ENCODE peak calls at places on chromosomes 7 and 10, in five cellular contexts. V is right atrium auricular region, U is astrocyte, K is PC-3, A is hepatocyte. Q is an unnamed sample.

GRCh38 chr7:80977751-80978150 is 58.9 kb upstream of the SEMA3C start:
- DNase-seq in U (no peak), A (no peak), V (no peak), K (no peak), Q (no peak)

GRCh38 chr10:87931836-87932230 is 68.4 kb downstream of the PTEN start:
- DNase-seq in V (no peak), A (no peak), U (peak; percentile 31), K (no peak), Q (peak; percentile 66)

GRCh38 chr7:81662531-81662930 is 107.3 kb downstream of the HGF start:
- DNase-seq in U (no peak), K (no peak), A (no peak), V (no peak), Q (no peak)

GRCh38 chr10:119337223-119337622 is 129.9 kb downstream of the GRK5 start:
- DNase-seq in U (no peak), A (no peak), K (no peak), V (no peak), Q (no peak)

GRCh38 chr7:5139998-5140397 is 50.0 kb upstream of the WIPI2 start:
- DNase-seq in V (no peak), K (peak; percentile 22), A (peak; percentile 21), U (no peak), Q (no peak)

GRCh38 chr7:98206451-98207330 is 4.5 kb upstream of the BHLHA15 start:
- DNase-seq in V (no peak), K (no peak), A (no peak), U (no peak), Q (no peak)

GRCh38 chr7:88127637-88128290 is 92.1 kb downstream of the SRI start:
- DNase-seq in K (no peak), U (no peak), A (no peak), V (no peak), Q (no peak)

GRCh38 chr7:158093156-158093796 is 494.3 kb downstream of the PTPRN2 start:
- DNase-seq in K (no peak), A (no peak), U (no peak), V (no peak), Q (no peak)

GRCh38 chr7:95319570-95319969 is 4.8 kb downstream of the PON1 start:
- DNase-seq in V (no peak), A (no peak), U (no peak), K (no peak), Q (no peak)

GRCh38 chr10:7161484-7162283 is 249.2 kb downstream of the SFMBT2 start:
- DNase-seq in A (no peak), V (peak; percentile 76), U (peak; percentile 23), K (no peak), Q (no peak)

GRCh38 chr7:69652947-69653701 is 54.8 kb downstream of the AUTS2 start:
- DNase-seq in U (no peak), A (no peak), V (no peak), K (no peak), Q (no peak)

GRCh38 chr7:79593819-79594218 is 140.4 kb upstream of the MAGI2 start:
- DNase-seq in U (no peak), A (no peak), V (no peak), K (peak; percentile 27), Q (no peak)

GRCh38 chr7:99707096-99707495 is 27.3 kb upstream of the CYP3A5 start:
- DNase-seq in K (no peak), U (peak; percentile 31), V (no peak), A (no peak), Q (peak; percentile 34)

GRCh38 chr7:191105-192034 is 1.0 kb upstream of the FAM20C start:
- DNase-seq in A (peak; percentile 68), K (peak; percentile 53), V (peak; percentile 81), U (peak; percentile 93), Q (peak; percentile 75)

GRCh38 chr7:55533050-55533728 is 39.1 kb downstream of the VOPP1 start:
- DNase-seq in K (peak; percentile 49), U (peak; percentile 71), V (no peak), A (no peak), Q (peak; percentile 90)
- H3K27ac ChIP-seq in K (peak overlapping the region; percentile 29), U (peak overlapping the region; percentile 51), V (no peak overlapping the region), A (no peak overlapping the region), Q (peak overlapping the region; percentile 65)

DNA sequence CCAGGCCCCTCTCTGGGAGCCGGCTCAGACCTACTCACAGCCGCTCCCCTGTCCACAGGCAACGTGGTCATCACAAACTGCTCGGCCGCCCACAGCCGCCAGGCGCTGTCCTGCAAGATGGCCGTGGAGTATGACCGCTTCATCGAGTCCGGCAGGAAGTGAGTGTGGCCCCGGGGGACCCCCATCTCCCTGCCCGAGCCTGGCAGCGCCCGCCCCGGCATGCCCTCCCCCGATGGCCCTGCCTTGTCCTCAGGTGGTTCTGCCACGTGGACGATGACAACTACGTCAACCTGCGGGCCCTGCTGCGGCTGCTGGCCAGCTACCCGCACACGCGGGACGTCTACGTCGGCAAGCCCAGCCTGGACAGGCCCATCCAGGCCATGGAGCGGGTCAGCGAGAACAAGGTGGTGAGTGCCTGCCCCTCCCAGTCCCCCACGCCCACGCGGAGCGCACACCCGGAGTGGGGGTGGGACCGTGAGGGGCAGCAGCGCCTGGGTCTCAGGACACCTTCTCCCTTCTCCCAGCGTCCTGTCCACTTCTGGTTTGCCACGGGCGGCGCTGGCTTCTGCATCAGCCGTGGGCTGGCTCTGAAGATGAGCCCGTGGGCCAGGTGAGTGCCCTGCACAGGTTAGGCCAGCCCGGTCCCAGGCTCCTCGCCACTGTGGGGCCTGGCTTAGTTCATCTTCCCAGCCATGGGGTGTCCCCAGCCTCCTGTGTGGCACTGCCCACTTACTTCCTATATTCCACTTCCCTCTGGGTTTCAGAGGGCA is 5.8 kb downstream of the LFNG start:
- DNase-seq in U (no peak), K (no peak), A (no peak), V (no peak), Q (no peak)
- H3K27ac ChIP-seq in U (no peak overlapping the region), K (no peak overlapping the region), A (peak overlapping the region; percentile 89), V (no peak overlapping the region), Q (no peak overlapping the region)

GRCh38 chr7:138186951-138187351 is 110.7 kb downstream of the AKR1D1 start:
- DNase-seq in U (peak; percentile 87), V (no peak), K (peak; percentile 45), A (peak; percentile 59), Q (peak; percentile 34)
- H3K27ac ChIP-seq in U (peak overlapping the region; percentile 92), V (no peak overlapping the region), K (peak overlapping the region; percentile 24), A (peak overlapping the region; percentile 57), Q (no peak overlapping the region)

GRCh38 chr7:54882694-54883093 is 123.7 kb upstream of the SEC61G start:
- DNase-seq in K (peak; percentile 44), U (no peak), V (no peak), A (no peak), Q (no peak)
- H3K27ac ChIP-seq in K (no peak overlapping the region), U (no peak overlapping the region), V (no peak overlapping the region), A (no peak overlapping the region), Q (no peak overlapping the region)

GRCh38 chr10:62096534-62096933 is 172.1 kb downstream of the RTKN2 start:
- DNase-seq in K (no peak), A (no peak), U (no peak), V (no peak), Q (no peak)
- H3K27ac ChIP-seq in K (no peak overlapping the region), A (peak overlapping the region; percentile 64), U (no peak overlapping the region), V (peak overlapping the region; percentile 60), Q (no peak overlapping the region)

DNA sequence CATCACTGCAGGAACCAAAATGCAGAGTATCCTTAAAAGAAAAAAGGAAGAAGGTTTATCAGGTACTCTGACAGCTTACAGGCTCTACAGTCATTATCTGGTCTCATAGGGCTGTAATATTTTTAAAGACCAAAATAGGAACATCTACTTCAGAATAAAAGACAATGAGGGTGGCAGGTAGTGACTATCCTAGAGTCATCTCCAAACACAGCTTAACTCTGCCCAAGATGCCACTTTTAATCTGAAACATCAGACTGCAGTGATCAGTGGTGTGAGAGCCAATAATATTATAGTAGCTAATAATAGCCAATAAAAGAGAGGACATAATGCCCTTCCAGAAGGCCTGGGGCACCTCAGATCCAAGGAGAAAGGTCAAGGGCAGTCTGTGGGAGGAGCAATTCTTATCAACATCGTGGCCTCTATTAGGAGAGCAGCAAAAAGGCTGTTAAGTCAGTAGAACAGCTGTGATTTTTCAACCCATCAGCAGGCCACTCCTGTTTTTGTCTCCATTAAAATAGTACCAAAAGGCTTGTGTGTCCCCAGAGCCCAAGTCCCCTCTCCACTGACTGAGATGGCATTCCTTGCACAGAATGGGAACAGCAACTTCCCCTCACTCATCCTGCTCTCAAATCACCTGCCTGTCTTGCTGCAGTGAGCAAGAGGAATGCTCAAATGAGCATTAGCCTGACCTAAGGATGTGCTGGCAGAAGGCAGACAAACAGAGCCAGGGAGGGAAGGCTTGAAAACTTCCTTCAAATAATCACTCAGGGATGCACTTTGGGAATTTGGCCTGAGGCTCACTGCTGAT is 20.7 kb upstream of the SPOCK2 start:
- DNase-seq in A (no peak), V (no peak), K (peak; percentile 81), U (no peak), Q (no peak)
- H3K27ac ChIP-seq in A (no peak overlapping the region), V (peak overlapping the region; percentile 66), K (peak overlapping the region; percentile 20), U (no peak overlapping the region), Q (peak overlapping the region; percentile 95)

DNA sequence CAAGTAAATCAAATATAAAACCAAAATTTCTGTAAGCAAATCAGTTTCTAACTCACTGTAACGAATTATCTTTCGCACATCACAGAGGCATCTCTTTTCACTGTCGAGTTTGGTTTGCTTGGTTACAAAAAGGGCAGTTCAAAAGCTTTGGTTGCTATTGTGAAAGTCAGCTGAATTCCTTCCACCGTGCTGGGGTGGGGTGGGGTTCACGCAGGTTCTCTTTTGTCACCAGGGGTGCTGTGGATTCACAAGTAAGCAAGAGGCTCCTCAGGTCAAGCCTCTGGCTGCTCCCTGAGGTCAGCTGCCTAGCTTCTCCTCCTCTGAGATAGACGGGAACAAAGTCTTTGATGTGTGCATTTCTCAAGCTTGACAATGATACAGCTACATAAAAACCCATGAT is 47.7 kb downstream of the EGFR start:
- DNase-seq in V (no peak), A (no peak), K (no peak), U (no peak), Q (no peak)
- H3K27ac ChIP-seq in V (peak overlapping the region; percentile 73), A (peak overlapping the region; percentile 92), K (peak overlapping the region; percentile 97), U (peak overlapping the region; percentile 99), Q (peak overlapping the region; percentile 97)

DNA sequence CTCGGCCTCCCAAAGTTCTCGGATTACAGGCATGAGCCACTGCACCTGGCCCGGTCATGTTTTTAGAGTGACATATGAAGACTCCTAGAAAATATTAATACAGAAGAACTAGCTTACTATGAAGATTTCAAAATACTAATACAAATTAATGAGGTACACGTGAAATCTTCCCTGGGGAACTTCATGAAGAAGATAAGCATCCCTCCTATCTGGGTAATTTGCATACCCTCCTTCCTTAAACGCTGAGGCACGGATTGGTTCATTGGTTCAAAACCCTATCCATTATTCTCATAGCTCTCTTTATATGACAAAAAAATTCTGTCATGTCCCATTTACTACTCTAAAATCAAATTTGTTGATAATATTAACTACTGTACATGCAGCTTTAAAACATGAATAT is 224.8 kb upstream of the KLF14 start:
- DNase-seq in K (no peak), V (no peak), A (no peak), U (no peak), Q (no peak)
- H3K27ac ChIP-seq in K (no peak overlapping the region), V (no peak overlapping the region), A (no peak overlapping the region), U (peak overlapping the region; percentile 99), Q (peak overlapping the region; percentile 100)

GRCh38 chr7:135971366-135971725 is 5.8 kb downstream of the MTPN start:
- DNase-seq in A (no peak), V (no peak), U (no peak), K (no peak), Q (no peak)
- H3K27ac ChIP-seq in A (no peak overlapping the region), V (no peak overlapping the region), U (no peak overlapping the region), K (no peak overlapping the region), Q (no peak overlapping the region)

GRCh38 chr7:17599733-17600685 is 301.6 kb downstream of the AHR start:
- DNase-seq in A (no peak), V (no peak), K (peak; percentile 95), U (peak; percentile 99), Q (peak; percentile 93)
- H3K27ac ChIP-seq in A (peak overlapping the region; percentile 49), V (no peak overlapping the region), K (peak overlapping the region; percentile 95), U (peak overlapping the region; percentile 74), Q (peak overlapping the region; percentile 80)

Q was measured in mammary epithelial cell.